ENCODE peak calls at places on chromosomes 16 and 17, in ten cellular contexts. O is activated CD8-positive, alpha-beta T cell treated with anti-CD3 and anti-CD28 coated beads for 36 hours; J is immature natural killer cell; S is PC-9; P is activated gamma-delta T cell; G is AG08395; R is NCI-H1105; U is choroid plexus epithelial cell; B is Karpas-422; L is T follicular helper cell. E is an unnamed sample.

GRCh38 chr17:78268191-78268874 is 36.9 kb downstream of the TMEM235 start:
- DNase-seq in O (no peak), J (no peak), S (no peak), P (no peak), G (no peak), R (no peak), U (no peak), B (no peak), L (no peak), E (no peak)

GRCh38 chr16:56874800-56875199 is 9.8 kb downstream of the SLC12A3 start:
- DNase-seq in O (no peak), J (no peak), S (peak), P (no peak), G (peak), R (no peak), U (peak), B (no peak), L (no peak), E (no peak)

GRCh38 chr17:77607606-77608005 is 350.9 kb upstream of the TNRC6C start:
- DNase-seq in O (no peak), J (no peak), S (no peak), P (no peak), G (no peak), R (no peak), U (no peak), B (no peak), L (no peak), E (no peak)

GRCh38 chr16:18983565-18984424 is at the start of gene TMC7:
- DNase-seq in O (peak), J (no peak), S (peak), P (no peak), G (peak), R (peak), U (peak), B (no peak), L (no peak), E (peak)

GRCh38 chr16:87702325-87702811 is 63.4 kb downstream of the KLHDC4 start:
- DNase-seq in O (peak), J (peak), S (no peak), P (no peak), G (peak), R (no peak), U (peak), B (peak), L (no peak), E (no peak)

GRCh38 chr17:32943206-32943605 is 15.3 kb downstream of the TMEM98 start:
- DNase-seq in O (no peak), J (no peak), S (no peak), P (no peak), G (peak), R (no peak), U (no peak), B (no peak), L (no peak), E (no peak)

GRCh38 chr16:854808-855410 is 54.4 kb upstream of the GNG13 start:
- DNase-seq in O (no peak), J (no peak), S (no peak), P (no peak), G (no peak), R (no peak), U (no peak), B (no peak), L (no peak), E (no peak)

GRCh38 chr17:9987779-9988585 is 82.9 kb upstream of the RCVRN start:
- DNase-seq in O (peak), J (peak), S (peak), P (no peak), G (peak), R (no peak), U (peak), B (peak), L (no peak), E (peak)

GRCh38 chr16:50251375-50252081 is 14.8 kb upstream of the ADCY7 start:
- DNase-seq in O (no peak), J (no peak), S (no peak), P (no peak), G (peak), R (no peak), U (peak), B (no peak), L (no peak), E (peak)

GRCh38 chr16:49951568-49952195 is 73.3 kb upstream of the CNEP1R1 start:
- DNase-seq in O (no peak), J (no peak), S (no peak), P (no peak), G (no peak), R (no peak), U (no peak), B (no peak), L (no peak), E (no peak)

GRCh38 chr17:19753049-19753444 is 4.9 kb upstream of the ALDH3A1 start:
- DNase-seq in O (no peak), J (no peak), S (peak), P (no peak), G (peak), R (peak), U (peak), B (no peak), L (no peak), E (peak)

GRCh38 chr16:86726340-86726739 is 148.0 kb downstream of the FOXL1 start:
- DNase-seq in O (no peak), J (no peak), S (no peak), P (no peak), G (no peak), R (no peak), U (no peak), B (no peak), L (no peak), E (no peak)

GRCh38 chr16:15954814-15955151 is 5.4 kb downstream of the ABCC1 start:
- DNase-seq in O (no peak), J (no peak), S (no peak), P (no peak), G (no peak), R (no peak), U (no peak), B (no peak), L (no peak), E (peak)

GRCh38 chr17:77691216-77692085 is 267.1 kb upstream of the TNRC6C start:
- DNase-seq in O (no peak), J (no peak), S (no peak), P (no peak), G (no peak), R (no peak), U (no peak), B (peak), L (no peak), E (no peak)

GRCh38 chr17:82390860-82391435 is 19.4 kb downstream of the UTS2R start:
- DNase-seq in O (no peak), J (no peak), S (no peak), P (no peak), G (no peak), R (no peak), U (no peak), B (no peak), L (no peak), E (no peak)

GRCh38 chr17:71464241-71464640 is 656.6 kb upstream of the SOX9 start:
- DNase-seq in O (no peak), J (no peak), S (no peak), P (no peak), G (no peak), R (no peak), U (no peak), B (no peak), L (no peak), E (no peak)

GRCh38 chr17:78234261-78234865 is 2.9 kb downstream of the TMEM235 start:
- DNase-seq in O (no peak), J (no peak), S (no peak), P (no peak), G (no peak), R (no peak), U (no peak), B (no peak), L (no peak), E (no peak)

GRCh38 chr17:59437766-59438165 is 106.3 kb downstream of the YPEL2 start:
- DNase-seq in O (no peak), J (no peak), S (no peak), P (no peak), G (no peak), R (no peak), U (no peak), B (peak), L (no peak), E (no peak)

GRCh38 chr17:44350733-44351226 is 5.7 kb downstream of the GRN start:
- DNase-seq in O (peak), J (peak), S (peak), P (no peak), G (peak), R (peak), U (peak), B (peak), L (peak), E (peak)

GRCh38 chr17:73902416-73903181 is 258.4 kb upstream of the SDK2 start:
- DNase-seq in O (no peak), J (no peak), S (no peak), P (no peak), G (no peak), R (peak), U (no peak), B (no peak), L (no peak), E (peak)

GRCh38 chr17:65121916-65122821 is 15.0 kb upstream of the RGS9 start:
- DNase-seq in O (peak), J (no peak), S (no peak), P (no peak), G (no peak), R (no peak), U (no peak), B (peak), L (no peak), E (no peak)

GRCh38 chr16:86590501-86591144 is 12.3 kb downstream of the FOXL1 start:
- DNase-seq in O (no peak), J (no peak), S (no peak), P (no peak), G (peak), R (no peak), U (peak), B (no peak), L (no peak), E (no peak)